ENCODE peak calls at places on chromosomes 7 and 10, in four cellular contexts. One of them, this sample, is unnamed.

GRCh38 chr10:78761241-78761825 is 307.4 kb upstream of the ZMIZ1 start:
- DNase-seq in HepG2: no peak
- DNase-seq in Panc1: no peak
- DNase-seq in K562: no peak
- DNase-seq in this sample: no peak

GRCh38 chr7:13457790-13458189 is 531.7 kb downstream of the ETV1 start:
- DNase-seq in HepG2: no peak
- DNase-seq in Panc1: no peak
- DNase-seq in K562: no peak
- DNase-seq in this sample: no peak

GRCh38 chr10:64075604-64076003 is 554.4 kb downstream of the REEP3 start:
- DNase-seq in HepG2: peak; percentile 53
- DNase-seq in Panc1: no peak
- DNase-seq in K562: no peak
- DNase-seq in this sample: no peak

GRCh38 chr7:27423290-27423689 is 180.7 kb downstream of the EVX1 start:
- DNase-seq in HepG2: no peak
- DNase-seq in Panc1: no peak
- DNase-seq in K562: no peak
- DNase-seq in this sample: no peak

GRCh38 chr7:32033006-32033405 is 37.2 kb downstream of the PDE1C start:
- DNase-seq in HepG2: no peak
- DNase-seq in Panc1: no peak
- DNase-seq in K562: no peak
- DNase-seq in this sample: no peak

GRCh38 chr10:3835770-3836169 is 50.8 kb upstream of the KLF6 start:
- DNase-seq in HepG2: no peak
- DNase-seq in Panc1: no peak
- DNase-seq in K562: peak; percentile 68
- DNase-seq in this sample: no peak

GRCh38 chr7:27802977-27803376 is 63.0 kb downstream of the TAX1BP1 start:
- DNase-seq in HepG2: peak; percentile 12
- DNase-seq in Panc1: no peak
- DNase-seq in K562: no peak
- DNase-seq in this sample: no peak

GRCh38 chr7:156353352-156353751 is 287.2 kb upstream of the RNF32 start:
- DNase-seq in HepG2: no peak
- DNase-seq in Panc1: no peak
- DNase-seq in K562: no peak
- DNase-seq in this sample: no peak

GRCh38 chr7:73329861-73330581 is 2.1 kb downstream of the FKBP6 start:
- DNase-seq in HepG2: no peak
- DNase-seq in Panc1: no peak
- DNase-seq in K562: no peak
- DNase-seq in this sample: no peak

GRCh38 chr10:64091889-64092288 is 570.7 kb downstream of the REEP3 start:
- DNase-seq in HepG2: peak; percentile 5
- DNase-seq in Panc1: no peak
- DNase-seq in K562: peak; percentile 11
- DNase-seq in this sample: no peak

GRCh38 chr7:157557263-157557662 is 220.5 kb downstream of the DNAJB6 start:
- DNase-seq in HepG2: no peak
- DNase-seq in Panc1: no peak
- DNase-seq in K562: no peak
- DNase-seq in this sample: no peak

GRCh38 chr7:37817219-37817618 is 31.2 kb upstream of the NME8 start:
- DNase-seq in HepG2: no peak
- DNase-seq in Panc1: no peak
- DNase-seq in K562: no peak
- DNase-seq in this sample: no peak

GRCh38 chr7:130242198-130243014 is 24.3 kb upstream of the CPA2 start:
- DNase-seq in HepG2: peak; percentile 14
- DNase-seq in Panc1: peak; percentile 24
- DNase-seq in K562: peak; percentile 81
- DNase-seq in this sample: peak; percentile 24

GRCh38 chr10:86798636-86799035 is 42.2 kb downstream of the BMPR1A start:
- DNase-seq in HepG2: no peak
- DNase-seq in Panc1: no peak
- DNase-seq in K562: no peak
- DNase-seq in this sample: no peak

GRCh38 chr7:105246195-105247078 is 142.3 kb downstream of the SRPK2 start:
- DNase-seq in HepG2: no peak
- DNase-seq in Panc1: no peak
- DNase-seq in K562: no peak
- DNase-seq in this sample: no peak
- TF ChIP-seq TCF7L2 in HepG2: no peak
- TF ChIP-seq TCF7L2 in Panc1: no peak
- TF ChIP-seq TCF7L2 in K562: no peak
- TF ChIP-seq TCF7L2 in this sample: no peak

DNA sequence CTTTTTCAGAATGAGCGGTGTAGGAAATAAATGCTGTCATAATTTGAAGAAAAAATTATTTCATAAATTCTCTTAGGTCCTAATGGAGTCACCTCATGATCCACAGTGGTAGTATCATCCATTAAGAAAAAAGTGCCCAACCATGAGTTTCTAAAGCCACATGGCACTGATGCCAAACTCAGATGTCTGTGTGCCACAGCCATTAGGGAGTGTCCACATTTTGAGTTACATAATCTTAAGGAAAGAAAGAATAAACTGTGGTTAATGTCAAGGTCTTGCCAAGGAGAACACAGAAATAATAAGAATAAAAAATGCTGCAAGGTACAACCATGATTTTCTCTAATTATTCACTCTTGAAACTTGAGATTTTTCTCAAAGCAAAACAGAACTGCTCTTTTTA is 1101.8 kb downstream of the SORCS3 start:
- DNase-seq in HepG2: no peak
- DNase-seq in Panc1: no peak
- DNase-seq in K562: no peak
- DNase-seq in this sample: no peak
- H3K27ac ChIP-seq in HepG2: no peak overlapping the region
- H3K27ac ChIP-seq in Panc1: no peak overlapping the region
- H3K27ac ChIP-seq in K562: no peak overlapping the region
- H3K27ac ChIP-seq in this sample: no peak overlapping the region

GRCh38 chr7:142802301-142802700 is 31.5 kb downstream of the PRSS2 start:
- DNase-seq in HepG2: no peak
- DNase-seq in Panc1: no peak
- DNase-seq in K562: no peak
- DNase-seq in this sample: no peak

GRCh38 chr7:142806021-142806353 is 35.2 kb downstream of the PRSS2 start:
- DNase-seq in HepG2: no peak
- DNase-seq in Panc1: no peak
- DNase-seq in K562: peak; percentile 31
- DNase-seq in this sample: no peak

GRCh38 chr7:142805350-142806020 is 34.7 kb downstream of the PRSS2 start:
- DNase-seq in HepG2: no peak
- DNase-seq in Panc1: no peak
- DNase-seq in K562: no peak
- DNase-seq in this sample: no peak

GRCh38 chr7:142804715-142805114 is 33.9 kb downstream of the PRSS2 start:
- DNase-seq in HepG2: no peak
- DNase-seq in Panc1: no peak
- DNase-seq in K562: peak; percentile 61
- DNase-seq in this sample: no peak

GRCh38 chr7:142803901-142804300 is 33.1 kb downstream of the PRSS2 start:
- DNase-seq in HepG2: no peak
- DNase-seq in Panc1: no peak
- DNase-seq in K562: no peak
- DNase-seq in this sample: no peak
- TF ChIP-seq TCF7L2 in HepG2: no peak
- TF ChIP-seq TCF7L2 in Panc1: no peak
- TF ChIP-seq TCF7L2 in K562: no peak
- TF ChIP-seq TCF7L2 in this sample: no peak

DNA sequence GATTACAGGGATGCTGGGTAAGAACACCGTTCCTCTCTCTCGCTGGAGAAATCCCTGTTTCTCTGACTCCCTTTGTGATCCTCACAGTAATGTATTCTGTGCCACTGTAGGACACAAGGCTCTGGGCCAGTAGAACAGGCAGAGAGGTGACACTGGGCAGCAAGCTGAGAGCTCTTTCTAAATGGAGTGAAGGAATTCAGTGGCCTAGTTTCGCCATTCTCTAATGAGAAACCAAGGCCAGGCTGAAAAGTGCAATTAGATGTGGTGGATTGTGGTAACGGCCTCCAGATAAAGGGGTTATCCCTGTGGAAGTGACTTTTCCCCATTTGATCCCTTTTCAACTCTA is 12.8 kb downstream of the KCTD7 start:
- DNase-seq in HepG2: no peak
- DNase-seq in Panc1: no peak
- DNase-seq in K562: no peak
- DNase-seq in this sample: no peak
- H3K27ac ChIP-seq in HepG2: peak overlapping the region; percentile 56
- H3K27ac ChIP-seq in Panc1: no peak overlapping the region
- H3K27ac ChIP-seq in K562: no peak overlapping the region
- H3K27ac ChIP-seq in this sample: no peak overlapping the region

GRCh38 chr10:22993314-22993713 is 65.5 kb downstream of the ARMC3 start:
- DNase-seq in HepG2: no peak
- DNase-seq in Panc1: no peak
- DNase-seq in K562: no peak
- DNase-seq in this sample: no peak

GRCh38 chr10:22990443-22990842 is 62.6 kb downstream of the ARMC3 start:
- DNase-seq in HepG2: no peak
- DNase-seq in Panc1: no peak
- DNase-seq in K562: no peak
- DNase-seq in this sample: no peak

GRCh38 chr10:22992621-22993020 is 64.8 kb downstream of the ARMC3 start:
- DNase-seq in HepG2: peak; percentile 7
- DNase-seq in Panc1: no peak
- DNase-seq in K562: no peak
- DNase-seq in this sample: no peak

GRCh38 chr10:22988581-22989360 is 60.9 kb downstream of the ARMC3 start:
- DNase-seq in HepG2: peak; percentile 34
- DNase-seq in Panc1: peak; percentile 35
- DNase-seq in K562: peak; percentile 81
- DNase-seq in this sample: peak; percentile 57

GRCh38 chr10:22992075-22992474 is 64.2 kb downstream of the ARMC3 start:
- DNase-seq in HepG2: no peak
- DNase-seq in Panc1: no peak
- DNase-seq in K562: no peak
- DNase-seq in this sample: no peak
- TF ChIP-seq TCF7L2 in HepG2: no peak
- TF ChIP-seq TCF7L2 in Panc1: no peak
- TF ChIP-seq TCF7L2 in K562: no peak
- TF ChIP-seq TCF7L2 in this sample: no peak

DNA sequence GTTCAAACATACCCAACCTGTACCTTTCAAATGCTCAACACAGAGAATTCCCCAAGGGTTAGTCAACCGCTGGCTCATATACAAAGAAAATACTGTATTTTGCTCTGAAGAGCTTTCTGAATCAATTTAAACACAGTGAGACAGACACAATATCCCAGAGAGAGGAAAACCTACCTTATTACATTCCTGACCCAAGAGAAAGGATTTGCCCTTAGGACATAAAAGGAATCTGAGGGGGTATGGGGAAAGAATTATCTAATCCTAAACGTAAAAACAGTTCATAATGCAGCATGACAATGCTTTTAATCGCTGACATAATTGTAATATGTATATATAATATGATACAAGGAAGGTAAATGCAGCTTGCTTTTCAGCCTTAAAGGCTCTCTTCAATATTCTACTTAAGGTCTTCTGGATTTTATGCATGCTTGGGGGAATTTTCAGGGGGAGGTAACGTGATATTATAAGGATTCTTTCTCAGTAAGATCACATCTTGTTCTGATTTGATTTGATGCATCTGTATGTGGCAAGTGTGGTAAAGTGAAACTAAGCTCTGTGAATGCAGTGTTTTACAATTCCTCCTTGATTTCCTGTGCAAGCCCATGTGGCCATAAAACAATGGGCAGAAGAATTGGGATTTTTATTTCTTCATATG is 240.5 kb downstream of the GLI3 start:
- DNase-seq in HepG2: no peak
- DNase-seq in Panc1: no peak
- DNase-seq in K562: no peak
- DNase-seq in this sample: no peak
- H3K27ac ChIP-seq in HepG2: no peak overlapping the region
- H3K27ac ChIP-seq in Panc1: peak overlapping the region; percentile 41
- H3K27ac ChIP-seq in K562: no peak overlapping the region
- H3K27ac ChIP-seq in this sample: no peak overlapping the region